ENCODE peak calls at places on chromosomes 3 and 15, in four cellular contexts. Z is activated T-cell treated with anti-CD3 and anti-CD28 coated beads for 1 hour, H is mesendoderm, N is thyroid gland. S is an unnamed sample.

GRCh38 chr15:89130194-89130593 is 41.9 kb downstream of the ABHD2 start:
- DNase-seq in H (no peak), N (no peak), Z (peak), S (no peak)

GRCh38 chr15:38266247-38266996 is 13.8 kb downstream of the SPRED1 start:
- DNase-seq in N (peak), H (no peak), Z (no peak), S (no peak)

GRCh38 chr3:132228923-132229322 is 88.3 kb upstream of the ACP3 start:
- DNase-seq in H (no peak), Z (no peak), N (no peak), S (no peak)

GRCh38 chr3:29072626-29073025 is 208.2 kb upstream of the RBMS3 start:
- DNase-seq in Z (no peak), H (no peak), N (peak), S (no peak)

GRCh38 chr3:9153763-9154601 is 95.5 kb downstream of the SRGAP3 start:
- DNase-seq in H (peak), N (peak), Z (no peak), S (no peak)

GRCh38 chr3:29410660-29411405 is 130.0 kb downstream of the RBMS3 start:
- DNase-seq in N (no peak), H (no peak), Z (no peak), S (no peak)

GRCh38 chr15:41507820-41508290 is 5.8 kb downstream of the LTK start:
- DNase-seq in N (peak), Z (no peak), H (no peak), S (no peak)

GRCh38 chr3:77319711-77320110 is 279.8 kb downstream of the ROBO2 start:
- DNase-seq in N (no peak), H (peak), Z (no peak), S (no peak)

GRCh38 chr3:176950743-176951142 is 246.5 kb downstream of the TBL1XR1 start:
- DNase-seq in N (no peak), Z (no peak), H (no peak), S (no peak)

S was measured in CD8-positive, alpha-beta T cell.